ENCODE peak calls at places on chromosomes 2 and 18, in four cellular contexts. Y, B, Z and T are unnamed samples.

GRCh38 chr18:51811883-51812282 is 528.1 kb upstream of the DCC start:
- DNase-seq in Z (no peak), B (no peak), Y (no peak), T (no peak)

GRCh38 chr2:30239308-30240161 is 8.2 kb downstream of the LBH start:
- DNase-seq in B (peak), Z (peak), Y (peak), T (no peak)

GRCh38 chr2:41853427-41854191 is 194.2 kb upstream of the PKDCC start:
- DNase-seq in Y (peak), Z (peak), B (no peak), T (peak)

GRCh38 chr18:61949946-61950345 is 57.1 kb upstream of the RNF152 start:
- DNase-seq in Y (no peak), B (no peak), Z (no peak), T (no peak)

GRCh38 chr2:134934641-134935040 is 16.0 kb downstream of the CCNT2 start:
- DNase-seq in Z (no peak), B (no peak), Y (no peak), T (no peak)

GRCh38 chr2:64639691-64640090 is 14.0 kb downstream of the SERTAD2 start:
- DNase-seq in B (no peak), Y (no peak), Z (no peak), T (no peak)

GRCh38 chr2:216044883-216045499 is 31.6 kb upstream of the MREG start:
- DNase-seq in B (no peak), Y (no peak), Z (no peak), T (no peak)

GRCh38 chr2:25838152-25838756 is 40.0 kb downstream of the ASXL2 start:
- DNase-seq in Z (no peak), Y (no peak), B (no peak), T (no peak)

GRCh38 chr2:19574788-19575260 is 216.4 kb upstream of the OSR1 start:
- DNase-seq in Y (peak), B (no peak), Z (no peak), T (no peak)